ENCODE peak calls at places on chromosome 10, in nine cellular contexts. E, A, N, I, H, K, W, L and D are unnamed samples.

GRCh38 chr10:48981310-48981907 is 41.8 kb upstream of the LRRC18 start:
- DNase-seq in H (peak; percentile 41), A (no peak), L (peak; percentile 27), W (peak; percentile 72), K (peak; percentile 51), I (peak; percentile 59), E (peak; percentile 60), N (peak; percentile 77), D (peak; percentile 31)

GRCh38 chr10:90621577-90621976 is 236.3 kb downstream of the HTR7 start:
- DNase-seq in L (peak; percentile 3), H (peak; percentile 2), W (no peak), I (no peak), A (no peak), K (no peak), E (no peak), N (no peak), D (no peak)

GRCh38 chr10:102985811-102986210 is 67.7 kb downstream of the CNNM2 start:
- DNase-seq in K (no peak), E (no peak), A (no peak), L (no peak), H (no peak), W (no peak), I (no peak), N (no peak), D (no peak)

GRCh38 chr10:16231734-16232133 is 205.1 kb upstream of the PTER start:
- DNase-seq in K (no peak), A (no peak), E (no peak), W (no peak), N (no peak), L (no peak), I (no peak), H (no peak), D (no peak)

GRCh38 chr10:49168821-49169495 is 19.2 kb downstream of the TMEM273 start:
- DNase-seq in K (no peak), N (no peak), I (no peak), W (no peak), A (no peak), H (peak; percentile 74), L (no peak), E (no peak), D (no peak)

GRCh38 chr10:95326396-95326795 is 35.6 kb upstream of the PDLIM1 start:
- DNase-seq in H (peak; percentile 78), I (no peak), A (peak; percentile 0), W (no peak), L (no peak), N (no peak), K (no peak), E (no peak), D (no peak)

GRCh38 chr10:74969530-74969929 is 141.9 kb upstream of the SAMD8 start:
- DNase-seq in H (no peak), N (no peak), E (no peak), L (no peak), A (no peak), W (no peak), I (no peak), K (no peak), D (no peak)

GRCh38 chr10:93600446-93600860 is 582 bp downstream of the RBP4 start:
- DNase-seq in H (no peak), K (no peak), A (no peak), N (no peak), I (no peak), W (peak; percentile 67), L (no peak), E (no peak), D (no peak)

GRCh38 chr10:46514431-46514861 is 42.0 kb downstream of the GPRIN2 start:
- DNase-seq in I (peak; percentile 8), W (peak; percentile 57), K (peak; percentile 6), E (peak; percentile 21), N (peak; percentile 19), H (no peak), L (no peak), A (no peak), D (peak; percentile 9)

GRCh38 chr10:121340176-121340850 is 257.9 kb downstream of the FGFR2 start:
- DNase-seq in I (no peak), N (no peak), H (no peak), L (no peak), E (no peak), W (no peak), K (no peak), A (no peak), D (no peak)

GRCh38 chr10:3866347-3866746 is 81.3 kb upstream of the KLF6 start:
- DNase-seq in N (no peak), H (no peak), I (no peak), E (no peak), W (no peak), L (no peak), A (no peak), K (no peak), D (no peak)

GRCh38 chr10:100359030-100359432 is 12.0 kb downstream of the SCD start:
- DNase-seq in A (no peak), W (no peak), L (peak; percentile 81), I (no peak), H (no peak), K (no peak), E (no peak), N (no peak), D (no peak)

GRCh38 chr10:100357073-100357858 is 10.2 kb downstream of the SCD start:
- DNase-seq in K (no peak), H (no peak), L (no peak), N (no peak), E (no peak), A (no peak), W (no peak), I (no peak), D (no peak)

GRCh38 chr10:100353770-100354485 is 6.9 kb downstream of the SCD start:
- DNase-seq in N (no peak), H (no peak), W (no peak), I (no peak), A (no peak), L (no peak), K (no peak), E (no peak), D (no peak)

GRCh38 chr10:100355069-100355468 is 8.0 kb downstream of the SCD start:
- DNase-seq in I (no peak), W (no peak), K (no peak), L (no peak), A (no peak), H (no peak), E (no peak), N (no peak), D (no peak)

GRCh38 chr10:100356067-100357017 is 9.3 kb downstream of the SCD start:
- DNase-seq in A (no peak), W (no peak), N (no peak), E (no peak), L (no peak), K (no peak), I (no peak), H (no peak), D (no peak)
- TF ChIP-seq CTCF in A (no peak), W (no peak), N (no peak), E (no peak), L (no peak), K (no peak), I (no peak), H (no peak), D (no peak)

GRCh38 chr10:28850784-28851183 is 173.5 kb downstream of the BAMBI start:
- DNase-seq in H (no peak), K (no peak), L (no peak), A (no peak), I (no peak), W (no peak), E (no peak), N (no peak), D (no peak)
- H3K27me3 ChIP-seq in H (peaks cover 29% of the 10 kb centered on the region), K (peaks cover 9% of the 10 kb centered on the region), L (peaks cover 18% of the 10 kb centered on the region), A (no peaks in the 10 kb centered on the region), I (no peaks in the 10 kb centered on the region), W (no peaks in the 10 kb centered on the region), E (no peaks in the 10 kb centered on the region), N (no peaks in the 10 kb centered on the region), D (no peaks in the 10 kb centered on the region)

DNA sequence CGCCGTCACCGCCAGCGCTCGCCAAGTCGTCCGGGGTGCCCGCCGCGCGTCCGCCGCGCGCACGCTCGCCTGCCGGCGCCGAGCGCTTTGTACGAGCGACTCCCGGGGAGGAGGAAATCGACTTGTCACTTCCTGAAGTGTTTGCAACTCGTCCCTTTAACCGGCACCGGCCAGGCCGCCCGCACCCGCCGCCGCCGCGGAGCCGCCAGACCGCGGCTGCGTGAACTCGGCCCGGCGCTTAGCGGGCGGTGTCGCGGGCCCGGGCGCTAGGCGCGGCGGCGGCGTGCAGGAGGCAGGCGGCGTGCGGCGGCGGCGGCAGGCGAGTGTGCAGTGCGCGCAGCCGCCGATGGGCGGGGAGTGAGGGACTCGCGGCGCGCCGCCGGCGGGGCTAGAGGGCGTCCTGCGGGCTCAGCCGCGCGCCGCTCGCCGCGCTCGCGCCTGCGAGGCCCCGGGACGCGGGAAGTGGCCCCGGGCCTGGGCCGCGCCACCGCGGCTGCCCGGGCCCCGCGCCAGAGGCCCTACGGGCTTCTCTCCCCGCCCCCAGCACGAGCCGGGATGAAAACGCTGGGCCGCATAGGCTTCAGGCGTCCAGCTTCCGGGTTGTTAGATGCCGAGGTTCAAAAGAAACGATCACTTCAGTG is at the start of gene FAM53B:
- DNase-seq in H (peak; percentile 72), I (peak; percentile 85), E (peak; percentile 88), N (peak; percentile 88), W (peak; percentile 90), L (peak; percentile 62), K (peak; percentile 88), A (peak; percentile 91), D (peak; percentile 82)
- TF ChIP-seq POLR2A in H (no peak), I (peak; percentile 72), E (no peak), N (no peak), W (peak; percentile 71), L (peak; percentile 7), K (no peak), A (no peak), D (peak; percentile 74)

GRCh38 chr10:127200646-127201045 is 4.3 kb upstream of the INSYN2A start:
- DNase-seq in E (no peak), K (no peak), N (no peak), A (no peak), I (no peak), W (no peak), L (no peak), H (no peak), D (no peak)

GRCh38 chr10:127196227-127196954 is at the start of gene INSYN2A:
- DNase-seq in E (no peak), L (peak; percentile 37), W (no peak), I (no peak), K (peak; percentile 27), A (no peak), N (no peak), H (peak; percentile 44), D (peak; percentile 42)

GRCh38 chr10:127198721-127199120 is 2.3 kb upstream of the INSYN2A start:
- DNase-seq in L (no peak), H (no peak), K (no peak), A (no peak), W (no peak), I (no peak), E (no peak), N (no peak), D (no peak)

GRCh38 chr10:127196955-127197432 is 603 bp upstream of the INSYN2A start:
- DNase-seq in N (no peak), I (no peak), A (no peak), E (no peak), W (no peak), K (no peak), L (peak; percentile 9), H (no peak), D (no peak)

DNA sequence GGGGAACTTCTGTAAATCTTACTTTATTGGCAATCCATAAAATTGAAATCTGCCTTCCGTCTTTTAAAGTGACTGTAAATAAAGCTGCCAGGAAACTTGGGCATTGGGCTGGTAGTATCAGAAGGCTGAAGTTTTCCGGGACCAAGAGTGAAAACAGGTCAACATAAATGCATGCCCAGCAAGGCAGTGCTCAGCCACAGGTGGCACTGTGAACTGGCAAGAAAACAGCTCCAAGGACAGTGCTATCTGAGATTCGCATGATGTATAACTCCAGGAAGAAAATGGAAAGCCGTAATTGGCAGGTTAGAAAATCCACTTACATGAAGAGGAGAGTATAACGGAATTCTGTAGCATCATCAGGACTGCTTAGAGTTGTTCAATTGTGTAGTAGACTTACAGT is 1.9 kb upstream of the INSYN2A start:
- DNase-seq in L (no peak), N (no peak), K (no peak), A (no peak), E (no peak), I (no peak), W (no peak), H (no peak), D (no peak)
- TF ChIP-seq CTCF in L (peak; percentile 13), N (no peak), K (no peak), A (no peak), E (no peak), I (no peak), W (no peak), H (peak; percentile 8), D (no peak)